ENCODE peak calls at places on chromosomes 13 and 19, in seven cellular contexts. S, D, H, M, O, R and Y are unnamed samples.
A peak's percentile ranks its signal among the peaks of the same experiment; 100 is the strongest.

GRCh38 chr13:26971990-26972888 is 199.4 kb downstream of the USP12 start:
- DNase-seq in S (no peak), D (peak; percentile 74), H (peak; percentile 39), M (no peak), O (peak; percentile 80), R (peak; percentile 90), Y (peak; percentile 93)

GRCh38 chr19:15432018-15432494 is 13.3 kb upstream of the AKAP8L start:
- DNase-seq in S (peak; percentile 13), D (no peak), H (no peak), M (no peak), O (no peak), R (no peak), Y (no peak)

GRCh38 chr19:45170146-45171106 is 7.6 kb downstream of the TRAPPC6A start:
- DNase-seq in S (no peak), D (no peak), H (no peak), M (no peak), O (no peak), R (no peak), Y (no peak)

GRCh38 chr13:39406688-39407087 is 196.3 kb downstream of the LHFPL6 start:
- DNase-seq in S (no peak), D (no peak), H (no peak), M (no peak), O (no peak), R (no peak), Y (no peak)

GRCh38 chr13:112057736-112058518 is 9.0 kb upstream of the SOX1 start:
- DNase-seq in S (peak; percentile 6), D (no peak), H (no peak), M (no peak), O (no peak), R (peak; percentile 68), Y (no peak)

GRCh38 chr13:40438999-40439797 is 227.2 kb downstream of the FOXO1 start:
- DNase-seq in S (peak; percentile 83), D (no peak), H (no peak), M (peak; percentile 33), O (no peak), R (no peak), Y (no peak)

GRCh38 chr19:662207-662961 is 630 bp downstream of the RNF126 start:
- DNase-seq in S (peak; percentile 36), D (peak; percentile 52), H (no peak), M (peak; percentile 51), O (peak; percentile 81), R (peak; percentile 74), Y (peak; percentile 43)

GRCh38 chr19:1956868-1957492 is 16.0 kb downstream of the CSNK1G2 start:
- DNase-seq in S (no peak), D (no peak), H (no peak), M (no peak), O (peak; percentile 31), R (peak; percentile 85), Y (no peak)

GRCh38 chr19:518292-519231 is 11.3 kb downstream of the TPGS1 start:
- DNase-seq in S (no peak), D (no peak), H (no peak), M (no peak), O (peak; percentile 40), R (peak; percentile 91), Y (no peak)

GRCh38 chr13:109818891-109819290 is 32.5 kb upstream of the IRS2 start:
- DNase-seq in S (no peak), D (no peak), H (no peak), M (peak; percentile 56), O (no peak), R (no peak), Y (no peak)

GRCh38 chr19:41325947-41326706 is 16.2 kb downstream of the CCDC97 start:
- DNase-seq in S (peak; percentile 87), D (peak; percentile 56), H (no peak), M (peak; percentile 82), O (peak; percentile 39), R (peak; percentile 84), Y (no peak)

GRCh38 chr13:51821666-51822065 is 17.7 kb upstream of the DHRS12 start:
- DNase-seq in S (no peak), D (no peak), H (no peak), M (no peak), O (no peak), R (no peak), Y (no peak)

GRCh38 chr13:109156181-109156935 is 526.9 kb downstream of the MYO16 start:
- DNase-seq in S (peak; percentile 91), D (no peak), H (peak; percentile 86), M (peak; percentile 93), O (no peak), R (no peak), Y (no peak)

GRCh38 chr13:101576452-101576851 is 124.0 kb downstream of the ITGBL1 start:
- DNase-seq in S (no peak), D (peak; percentile 46), H (no peak), M (peak; percentile 61), O (no peak), R (no peak), Y (no peak)

GRCh38 chr13:27419333-27419732 is 5.1 kb upstream of the GTF3A start:
- DNase-seq in S (no peak), D (no peak), H (no peak), M (no peak), O (no peak), R (no peak), Y (no peak)

GRCh38 chr19:7985481-7985911 is 19.9 kb downstream of the ELAVL1 start:
- DNase-seq in S (no peak), D (no peak), H (no peak), M (no peak), O (no peak), R (no peak), Y (no peak)

GRCh38 chr19:5395541-5395940 is 54.9 kb upstream of the PTPRS start:
- DNase-seq in S (no peak), D (no peak), H (no peak), M (peak; percentile 18), O (no peak), R (no peak), Y (no peak)

GRCh38 chr13:59345316-59345715 is 818.4 kb downstream of the DIAPH3 start:
- DNase-seq in S (peak; percentile 55), D (no peak), H (no peak), M (peak; percentile 11), O (peak; percentile 21), R (no peak), Y (no peak)

GRCh38 chr19:31513841-31514240 is 164.6 kb upstream of the TSHZ3 start:
- DNase-seq in S (no peak), D (no peak), H (no peak), M (no peak), O (no peak), R (no peak), Y (no peak)

GRCh38 chr19:12365094-12365371 is 450 bp downstream of the ZNF442 start:
- DNase-seq in S (peak; percentile 19), D (no peak), H (no peak), M (peak; percentile 36), O (peak; percentile 20), R (no peak), Y (peak; percentile 26)

GRCh38 chr13:90201198-90201597 is 1146.3 kb upstream of the MIR17HG start:
- DNase-seq in S (no peak), D (no peak), H (no peak), M (peak; percentile 26), O (no peak), R (no peak), Y (no peak)

GRCh38 chr19:38266070-38266469 is 1.7 kb downstream of the SPINT2 start:
- DNase-seq in S (no peak), D (no peak), H (no peak), M (no peak), O (no peak), R (no peak), Y (peak; percentile 68)

GRCh38 chr19:17784201-17785008 is 10.5 kb upstream of the B3GNT3 start:
- DNase-seq in S (peak; percentile 55), D (peak; percentile 49), H (peak; percentile 85), M (peak; percentile 28), O (peak; percentile 76), R (peak; percentile 95), Y (peak; percentile 74)

GRCh38 chr13:76994281-76994680 is 2.4 kb downstream of the CLN5 start:
- DNase-seq in S (no peak), D (no peak), H (no peak), M (peak; percentile 20), O (no peak), R (no peak), Y (no peak)

GRCh38 chr13:113548778-113549621 is 35.6 kb upstream of the TFDP1 start:
- DNase-seq in S (no peak), D (no peak), H (peak; percentile 66), M (no peak), O (peak; percentile 5), R (peak; percentile 47), Y (peak; percentile 63)

GRCh38 chr13:25727250-25727649 is 324.6 kb downstream of the SHISA2 start:
- DNase-seq in S (no peak), D (no peak), H (no peak), M (no peak), O (peak; percentile 18), R (no peak), Y (no peak)

GRCh38 chr13:25722893-25723292 is 328.9 kb downstream of the SHISA2 start:
- DNase-seq in S (no peak), D (no peak), H (no peak), M (no peak), O (no peak), R (no peak), Y (no peak)

GRCh38 chr13:25727776-25728175 is 324.0 kb downstream of the SHISA2 start:
- DNase-seq in S (no peak), D (no peak), H (no peak), M (no peak), O (no peak), R (no peak), Y (no peak)

GRCh38 chr13:25729201-25729600 is 322.6 kb downstream of the SHISA2 start:
- DNase-seq in S (no peak), D (no peak), H (no peak), M (no peak), O (no peak), R (no peak), Y (no peak)

GRCh38 chr13:25725104-25725503 is 326.7 kb downstream of the SHISA2 start:
- DNase-seq in S (no peak), D (no peak), H (no peak), M (no peak), O (no peak), R (no peak), Y (no peak)
- H3K4me3 ChIP-seq in S (no peak overlapping the region), D (no peak overlapping the region), H (no peak overlapping the region), M (no peak overlapping the region), O (no peak overlapping the region), R (no peak overlapping the region), Y (no peak overlapping the region)

GRCh38 chr13:33204130-33204927 is 81.2 kb downstream of the STARD13 start:
- DNase-seq in S (peak; percentile 89), D (no peak), H (peak; percentile 86), M (peak; percentile 89), O (peak; percentile 59), R (no peak), Y (no peak)
- H3K27ac ChIP-seq in S (peak overlapping the region; percentile 76), D (no peak overlapping the region), H (peak overlapping the region; percentile 83), M (peak overlapping the region; percentile 71), O (peak overlapping the region; percentile 71), R (no peak overlapping the region), Y (no peak overlapping the region)

GRCh38 chr19:46783670-46784069 is 4.7 kb downstream of the SLC1A5 start:
- DNase-seq in S (no peak), D (no peak), H (no peak), M (no peak), O (no peak), R (no peak), Y (no peak)
- H3K4me3 ChIP-seq in S (no peak overlapping the region), D (peak overlapping the region; percentile 87), H (no peak overlapping the region), M (no peak overlapping the region), O (no peak overlapping the region), R (peak overlapping the region; percentile 93), Y (no peak overlapping the region)

GRCh38 chr19:53431399-53432087 is at the start of gene ZNF761:
- DNase-seq in S (peak; percentile 96), D (peak; percentile 91), H (peak; percentile 99), M (peak; percentile 83), O (peak; percentile 98), R (peak; percentile 99), Y (peak; percentile 94)

GRCh38 chr19:53432088-53432661 is 391 bp downstream of the ZNF761 start:
- DNase-seq in S (peak; percentile 35), D (no peak), H (peak; percentile 77), M (peak; percentile 6), O (peak; percentile 34), R (peak; percentile 75), Y (no peak)
- H3K27ac ChIP-seq in S (peak overlapping the region; percentile 80), D (peak overlapping the region; percentile 81), H (no peak overlapping the region), M (peak overlapping the region; percentile 82), O (peak overlapping the region; percentile 81), R (no peak overlapping the region), Y (peak overlapping the region; percentile 22)